ENCODE peak calls at places on chromosome 17, in five cellular contexts. One of them, this sample, is unnamed.

GRCh38 chr17:8287651-8288335 is 677 bp upstream of the RANGRF start:
- DNase-seq in fibroblast of lung: no peak
- DNase-seq in cardiac muscle cell: peak
- DNase-seq in ELR: peak
- DNase-seq in stomach: peak
- DNase-seq in this sample: no peak

GRCh38 chr17:44267818-44268490 is at the start of gene SLC4A1:
- DNase-seq in fibroblast of lung: no peak
- DNase-seq in cardiac muscle cell: no peak
- DNase-seq in ELR: no peak
- DNase-seq in stomach: no peak
- DNase-seq in this sample: no peak

GRCh38 chr17:40541060-40541872 is 24.0 kb downstream of the CCR7 start:
- DNase-seq in fibroblast of lung: no peak
- DNase-seq in cardiac muscle cell: no peak
- DNase-seq in ELR: no peak
- DNase-seq in stomach: no peak
- DNase-seq in this sample: no peak

GRCh38 chr17:9004132-9004960 is 17.0 kb upstream of the NTN1 start:
- DNase-seq in fibroblast of lung: no peak
- DNase-seq in cardiac muscle cell: no peak
- DNase-seq in ELR: no peak
- DNase-seq in stomach: no peak
- DNase-seq in this sample: no peak

GRCh38 chr17:6108382-6108781 is 38.2 kb downstream of the WSCD1 start:
- DNase-seq in fibroblast of lung: no peak
- DNase-seq in cardiac muscle cell: no peak
- DNase-seq in ELR: no peak
- DNase-seq in stomach: no peak
- DNase-seq in this sample: no peak

GRCh38 chr17:74455025-74455585 is 11.3 kb upstream of the CD300A start:
- DNase-seq in fibroblast of lung: no peak
- DNase-seq in cardiac muscle cell: no peak
- DNase-seq in ELR: no peak
- DNase-seq in stomach: no peak
- DNase-seq in this sample: no peak

GRCh38 chr17:72466199-72466598 is 345.4 kb downstream of the SOX9 start:
- DNase-seq in fibroblast of lung: peak
- DNase-seq in cardiac muscle cell: peak
- DNase-seq in ELR: peak
- DNase-seq in stomach: peak
- DNase-seq in this sample: no peak

GRCh38 chr17:21252875-21253645 is at the start of gene NATD1:
- DNase-seq in fibroblast of lung: peak
- DNase-seq in cardiac muscle cell: peak
- DNase-seq in ELR: peak
- DNase-seq in stomach: peak
- DNase-seq in this sample: peak

GRCh38 chr17:30091771-30092170 is 24.8 kb upstream of the NSRP1 start:
- DNase-seq in fibroblast of lung: peak
- DNase-seq in cardiac muscle cell: peak
- DNase-seq in ELR: peak
- DNase-seq in stomach: no peak
- DNase-seq in this sample: peak

GRCh38 chr17:45073414-45074070 is 12.4 kb downstream of the NMT1 start:
- DNase-seq in fibroblast of lung: peak
- DNase-seq in cardiac muscle cell: peak
- DNase-seq in ELR: peak
- DNase-seq in stomach: no peak
- DNase-seq in this sample: no peak

GRCh38 chr17:42673885-42674754 is 2.7 kb downstream of the PLEKHH3 start:
- DNase-seq in fibroblast of lung: peak
- DNase-seq in cardiac muscle cell: peak
- DNase-seq in ELR: peak
- DNase-seq in stomach: peak
- DNase-seq in this sample: peak

GRCh38 chr17:82346342-82347300 is 12.4 kb upstream of the TEX19 start:
- DNase-seq in fibroblast of lung: no peak
- DNase-seq in cardiac muscle cell: no peak
- DNase-seq in ELR: no peak
- DNase-seq in stomach: no peak
- DNase-seq in this sample: no peak

GRCh38 chr17:4475463-4475862 is 23.2 kb upstream of the SPNS2 start:
- DNase-seq in fibroblast of lung: no peak
- DNase-seq in cardiac muscle cell: no peak
- DNase-seq in ELR: no peak
- DNase-seq in stomach: no peak
- DNase-seq in this sample: no peak

GRCh38 chr17:76569607-76570279 is 15.9 kb downstream of the ST6GALNAC2 start:
- DNase-seq in fibroblast of lung: no peak
- DNase-seq in cardiac muscle cell: peak
- DNase-seq in ELR: no peak
- DNase-seq in stomach: peak
- DNase-seq in this sample: no peak

GRCh38 chr17:65283704-65284103 is 146.5 kb downstream of the RGS9 start:
- DNase-seq in fibroblast of lung: no peak
- DNase-seq in cardiac muscle cell: no peak
- DNase-seq in ELR: peak
- DNase-seq in stomach: no peak
- DNase-seq in this sample: peak

GRCh38 chr17:3552916-3553315 is 4.7 kb downstream of the TRPV3 start:
- DNase-seq in fibroblast of lung: no peak
- DNase-seq in cardiac muscle cell: no peak
- DNase-seq in ELR: no peak
- DNase-seq in stomach: no peak
- DNase-seq in this sample: no peak

GRCh38 chr17:8041980-8042379 is 3.1 kb downstream of the ALOX15B start:
- DNase-seq in fibroblast of lung: no peak
- DNase-seq in cardiac muscle cell: no peak
- DNase-seq in ELR: no peak
- DNase-seq in stomach: no peak
- DNase-seq in this sample: no peak

GRCh38 chr17:44585315-44585714 is 28.0 kb downstream of the FZD2 start:
- DNase-seq in fibroblast of lung: no peak
- DNase-seq in cardiac muscle cell: no peak
- DNase-seq in ELR: no peak
- DNase-seq in stomach: no peak
- DNase-seq in this sample: no peak

GRCh38 chr17:4968916-4969550 is 1.4 kb upstream of the SPAG7 start:
- DNase-seq in fibroblast of lung: peak
- DNase-seq in cardiac muscle cell: peak
- DNase-seq in ELR: peak
- DNase-seq in stomach: no peak
- DNase-seq in this sample: peak

GRCh38 chr17:27746881-27747280 is 53.4 kb downstream of the NOS2 start:
- DNase-seq in fibroblast of lung: no peak
- DNase-seq in cardiac muscle cell: no peak
- DNase-seq in ELR: no peak
- DNase-seq in stomach: no peak
- DNase-seq in this sample: no peak

GRCh38 chr17:62188713-62189112 is 123.6 kb upstream of the MED13 start:
- DNase-seq in fibroblast of lung: no peak
- DNase-seq in cardiac muscle cell: no peak
- DNase-seq in ELR: no peak
- DNase-seq in stomach: peak
- DNase-seq in this sample: no peak

GRCh38 chr17:13541032-13541480 is 60.7 kb downstream of the HS3ST3A1 start:
- DNase-seq in fibroblast of lung: peak
- DNase-seq in cardiac muscle cell: peak
- DNase-seq in ELR: peak
- DNase-seq in stomach: no peak
- DNase-seq in this sample: no peak

GRCh38 chr17:75473246-75473645 is 16.8 kb downstream of the TMEM94 start:
- DNase-seq in fibroblast of lung: no peak
- DNase-seq in cardiac muscle cell: peak
- DNase-seq in ELR: no peak
- DNase-seq in stomach: no peak
- DNase-seq in this sample: no peak

GRCh38 chr17:64051153-64051552 is 30.7 kb upstream of the ICAM2 start:
- DNase-seq in fibroblast of lung: no peak
- DNase-seq in cardiac muscle cell: no peak
- DNase-seq in ELR: no peak
- DNase-seq in stomach: no peak
- DNase-seq in this sample: peak

GRCh38 chr17:18992454-18993130 is 12.0 kb downstream of the FAM83G start:
- DNase-seq in fibroblast of lung: no peak
- DNase-seq in cardiac muscle cell: no peak
- DNase-seq in ELR: no peak
- DNase-seq in stomach: no peak
- DNase-seq in this sample: no peak

This sample was measured in dermis blood vessel endothelial cell.